ENCODE peak calls at places on chromosomes 3 and 15, in nine cellular contexts. One of them, this sample, is unnamed.
A peak's percentile ranks its signal among the peaks of the same experiment; 100 is the strongest.

GRCh38 chr3:119536757-119537156 is 22.7 kb downstream of the CD80 start:
- DNase-seq in prostate gland: no peak
- DNase-seq in uterus: no peak
- DNase-seq in AG04450: no peak
- DNase-seq in spleen: no peak
- DNase-seq in left ventricle myocardium inferior: no peak
- DNase-seq in right atrium auricular region: no peak
- DNase-seq in lung: no peak
- DNase-seq in body of pancreas: no peak
- DNase-seq in this sample: no peak

GRCh38 chr3:44721231-44722102 is 8.0 kb upstream of the ZNF501 start:
- DNase-seq in prostate gland: no peak
- DNase-seq in uterus: no peak
- DNase-seq in AG04450: no peak
- DNase-seq in spleen: no peak
- DNase-seq in left ventricle myocardium inferior: no peak
- DNase-seq in right atrium auricular region: no peak
- DNase-seq in lung: no peak
- DNase-seq in body of pancreas: no peak
- DNase-seq in this sample: no peak

GRCh38 chr3:54965746-54966145 is 37.9 kb upstream of the LRTM1 start:
- DNase-seq in prostate gland: no peak
- DNase-seq in uterus: no peak
- DNase-seq in AG04450: peak; percentile 90
- DNase-seq in spleen: no peak
- DNase-seq in left ventricle myocardium inferior: no peak
- DNase-seq in right atrium auricular region: no peak
- DNase-seq in lung: no peak
- DNase-seq in body of pancreas: no peak
- DNase-seq in this sample: no peak

GRCh38 chr3:62293051-62293780 is 80.1 kb downstream of the FEZF2 start:
- DNase-seq in prostate gland: no peak
- DNase-seq in uterus: no peak
- DNase-seq in AG04450: no peak
- DNase-seq in spleen: no peak
- DNase-seq in left ventricle myocardium inferior: no peak
- DNase-seq in right atrium auricular region: no peak
- DNase-seq in lung: no peak
- DNase-seq in body of pancreas: no peak
- DNase-seq in this sample: no peak

GRCh38 chr3:55629432-55629831 is 142.3 kb upstream of the WNT5A start:
- DNase-seq in prostate gland: peak; percentile 57
- DNase-seq in uterus: no peak
- DNase-seq in AG04450: no peak
- DNase-seq in spleen: no peak
- DNase-seq in left ventricle myocardium inferior: peak; percentile 23
- DNase-seq in right atrium auricular region: no peak
- DNase-seq in lung: no peak
- DNase-seq in body of pancreas: peak; percentile 60
- DNase-seq in this sample: peak; percentile 44

GRCh38 chr15:74785716-74786032 is 3.8 kb downstream of the CSK start:
- DNase-seq in prostate gland: no peak
- DNase-seq in uterus: no peak
- DNase-seq in AG04450: no peak
- DNase-seq in spleen: peak; percentile 84
- DNase-seq in left ventricle myocardium inferior: no peak
- DNase-seq in right atrium auricular region: no peak
- DNase-seq in lung: no peak
- DNase-seq in body of pancreas: no peak
- DNase-seq in this sample: no peak

GRCh38 chr3:186459108-186459467 is 85.1 kb downstream of the CRYGS start:
- DNase-seq in prostate gland: no peak
- DNase-seq in uterus: no peak
- DNase-seq in AG04450: no peak
- DNase-seq in spleen: no peak
- DNase-seq in left ventricle myocardium inferior: no peak
- DNase-seq in right atrium auricular region: no peak
- DNase-seq in lung: no peak
- DNase-seq in body of pancreas: no peak
- DNase-seq in this sample: no peak

GRCh38 chr15:83694030-83694429 is 40.1 kb downstream of the ADAMTSL3 start:
- DNase-seq in prostate gland: no peak
- DNase-seq in uterus: peak; percentile 34
- DNase-seq in AG04450: no peak
- DNase-seq in spleen: no peak
- DNase-seq in left ventricle myocardium inferior: no peak
- DNase-seq in right atrium auricular region: no peak
- DNase-seq in lung: no peak
- DNase-seq in body of pancreas: no peak
- DNase-seq in this sample: no peak

GRCh38 chr3:11201246-11202024 is 47.1 kb downstream of the HRH1 start:
- DNase-seq in prostate gland: no peak
- DNase-seq in uterus: no peak
- DNase-seq in AG04450: no peak
- DNase-seq in spleen: no peak
- DNase-seq in left ventricle myocardium inferior: no peak
- DNase-seq in right atrium auricular region: no peak
- DNase-seq in lung: no peak
- DNase-seq in body of pancreas: no peak
- DNase-seq in this sample: no peak

GRCh38 chr3:54146383-54147239 is 24.3 kb downstream of the CACNA2D3 start:
- DNase-seq in prostate gland: peak; percentile 39
- DNase-seq in uterus: no peak
- DNase-seq in AG04450: no peak
- DNase-seq in spleen: no peak
- DNase-seq in left ventricle myocardium inferior: peak; percentile 52
- DNase-seq in right atrium auricular region: peak; percentile 71
- DNase-seq in lung: no peak
- DNase-seq in body of pancreas: peak; percentile 71
- DNase-seq in this sample: peak; percentile 74

GRCh38 chr15:67023517-67024321 is 41.7 kb upstream of the SMAD3 start:
- DNase-seq in prostate gland: no peak
- DNase-seq in uterus: no peak
- DNase-seq in AG04450: no peak
- DNase-seq in spleen: no peak
- DNase-seq in left ventricle myocardium inferior: no peak
- DNase-seq in right atrium auricular region: no peak
- DNase-seq in lung: no peak
- DNase-seq in body of pancreas: peak; percentile 67
- DNase-seq in this sample: no peak
- H3K27ac ChIP-seq in prostate gland: peak overlapping the region; percentile 21
- H3K27ac ChIP-seq in uterus: peak overlapping the region; percentile 64
- H3K27ac ChIP-seq in AG04450: peak overlapping the region; percentile 89
- H3K27ac ChIP-seq in spleen: peak overlapping the region; percentile 58
- H3K27ac ChIP-seq in left ventricle myocardium inferior: peak overlapping the region; percentile 81
- H3K27ac ChIP-seq in right atrium auricular region: peak overlapping the region; percentile 32
- H3K27ac ChIP-seq in lung: peak overlapping the region; percentile 55
- H3K27ac ChIP-seq in body of pancreas: peak overlapping the region; percentile 90
- H3K27ac ChIP-seq in this sample: no peak overlapping the region

DNA sequence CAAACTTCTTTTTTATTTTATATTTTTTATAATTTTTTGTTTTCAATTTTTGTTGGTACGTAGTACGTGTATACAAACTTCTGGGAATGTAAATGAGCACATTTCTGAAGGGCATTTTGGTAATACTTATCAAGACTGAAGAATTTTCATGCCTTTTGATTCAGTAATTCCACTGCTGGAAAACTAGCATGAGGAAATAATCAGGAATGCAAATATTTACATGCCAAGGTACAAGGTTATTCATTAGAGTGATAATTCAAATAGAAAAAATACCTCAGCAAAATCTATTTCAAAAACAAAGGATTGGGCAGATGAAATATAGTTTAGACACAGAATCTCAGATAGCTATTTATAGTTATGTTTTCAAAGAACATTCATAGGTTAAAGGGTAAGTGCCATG is 128.7 kb downstream of the DMXL2 start:
- DNase-seq in prostate gland: no peak
- DNase-seq in uterus: no peak
- DNase-seq in AG04450: peak; percentile 30
- DNase-seq in spleen: no peak
- DNase-seq in left ventricle myocardium inferior: no peak
- DNase-seq in right atrium auricular region: no peak
- DNase-seq in lung: no peak
- DNase-seq in body of pancreas: no peak
- DNase-seq in this sample: no peak
- H3K27ac ChIP-seq in prostate gland: no peak overlapping the region
- H3K27ac ChIP-seq in uterus: no peak overlapping the region
- H3K27ac ChIP-seq in AG04450: no peak overlapping the region
- H3K27ac ChIP-seq in spleen: no peak overlapping the region
- H3K27ac ChIP-seq in left ventricle myocardium inferior: no peak overlapping the region
- H3K27ac ChIP-seq in right atrium auricular region: no peak overlapping the region
- H3K27ac ChIP-seq in lung: no peak overlapping the region
- H3K27ac ChIP-seq in body of pancreas: no peak overlapping the region
- H3K27ac ChIP-seq in this sample: no peak overlapping the region

DNA sequence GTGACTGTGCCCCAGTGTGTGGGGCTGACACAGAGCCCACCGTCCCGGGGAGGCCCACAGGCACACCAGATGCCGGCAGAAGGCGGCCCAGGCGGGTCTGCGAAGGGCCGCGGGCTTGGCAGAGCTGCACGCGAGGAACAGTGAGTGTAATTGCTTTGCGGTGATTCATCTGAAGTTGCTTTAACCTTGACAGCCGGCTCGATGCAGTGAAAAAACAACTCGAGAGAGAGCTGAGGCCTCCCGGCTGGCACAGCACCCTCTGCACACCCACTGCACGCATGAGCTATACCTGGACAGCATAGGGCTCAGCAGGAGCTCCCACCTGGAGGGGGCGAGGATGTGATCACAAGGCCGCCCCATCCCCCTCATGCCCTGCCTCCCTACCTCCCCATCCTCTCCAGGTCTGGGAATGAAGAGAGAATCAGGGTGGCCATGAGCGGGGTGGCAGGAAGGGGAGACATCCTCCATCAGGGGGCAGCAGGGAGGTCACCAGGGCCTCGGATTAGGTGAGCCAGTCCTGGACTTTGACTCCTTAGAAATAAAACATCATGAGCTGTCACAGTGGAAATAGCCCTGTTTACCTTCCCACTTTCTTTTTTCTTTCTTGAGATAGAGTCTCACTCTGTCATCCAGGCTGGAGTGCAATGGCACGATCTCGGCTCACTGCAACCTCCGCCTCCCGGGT is 172.6 kb downstream of the MEGF11 start:
- DNase-seq in prostate gland: no peak
- DNase-seq in uterus: peak; percentile 22
- DNase-seq in AG04450: peak; percentile 30
- DNase-seq in spleen: no peak
- DNase-seq in left ventricle myocardium inferior: no peak
- DNase-seq in right atrium auricular region: no peak
- DNase-seq in lung: no peak
- DNase-seq in body of pancreas: peak; percentile 72
- DNase-seq in this sample: peak; percentile 68
- H3K27ac ChIP-seq in prostate gland: no peak overlapping the region
- H3K27ac ChIP-seq in uterus: no peak overlapping the region
- H3K27ac ChIP-seq in AG04450: no peak overlapping the region
- H3K27ac ChIP-seq in spleen: no peak overlapping the region
- H3K27ac ChIP-seq in left ventricle myocardium inferior: no peak overlapping the region
- H3K27ac ChIP-seq in right atrium auricular region: peak overlapping the region; percentile 68
- H3K27ac ChIP-seq in lung: no peak overlapping the region
- H3K27ac ChIP-seq in body of pancreas: peak overlapping the region; percentile 20
- H3K27ac ChIP-seq in this sample: no peak overlapping the region

GRCh38 chr3:4306091-4306490 is 2.9 kb downstream of the SETMAR start:
- DNase-seq in prostate gland: no peak
- DNase-seq in uterus: no peak
- DNase-seq in AG04450: no peak
- DNase-seq in spleen: no peak
- DNase-seq in left ventricle myocardium inferior: no peak
- DNase-seq in right atrium auricular region: no peak
- DNase-seq in lung: no peak
- DNase-seq in body of pancreas: no peak
- DNase-seq in this sample: no peak
- H3K27ac ChIP-seq in prostate gland: peak overlapping the region; percentile 95
- H3K27ac ChIP-seq in uterus: peak overlapping the region; percentile 95
- H3K27ac ChIP-seq in AG04450: no peak overlapping the region
- H3K27ac ChIP-seq in spleen: no peak overlapping the region
- H3K27ac ChIP-seq in left ventricle myocardium inferior: peak overlapping the region; percentile 95
- H3K27ac ChIP-seq in right atrium auricular region: peak overlapping the region; percentile 70
- H3K27ac ChIP-seq in lung: no peak overlapping the region
- H3K27ac ChIP-seq in body of pancreas: no peak overlapping the region
- H3K27ac ChIP-seq in this sample: peak overlapping the region; percentile 70

DNA sequence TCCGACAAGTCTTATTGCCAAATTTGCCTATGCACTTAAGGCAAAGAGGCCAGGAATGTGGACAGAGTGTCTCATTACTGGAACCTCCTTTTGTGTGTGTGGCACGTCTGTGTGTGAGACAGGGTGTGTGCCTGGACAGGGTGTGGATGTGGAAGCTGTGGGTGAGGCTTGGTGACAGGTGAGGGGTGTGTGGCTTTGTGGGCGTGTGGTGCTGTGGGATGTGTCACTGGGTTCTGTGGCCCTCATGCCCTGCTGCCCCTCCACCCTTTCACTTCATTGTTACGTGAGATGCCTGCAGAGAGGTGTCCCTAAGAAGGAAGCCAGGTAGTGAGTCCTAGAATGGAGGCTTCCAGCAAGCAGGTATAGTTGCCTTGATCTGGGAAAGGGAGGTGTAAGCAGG is 244.0 kb upstream of the CHRNA7 start:
- DNase-seq in prostate gland: no peak
- DNase-seq in uterus: no peak
- DNase-seq in AG04450: no peak
- DNase-seq in spleen: no peak
- DNase-seq in left ventricle myocardium inferior: no peak
- DNase-seq in right atrium auricular region: peak; percentile 34
- DNase-seq in lung: no peak
- DNase-seq in body of pancreas: no peak
- DNase-seq in this sample: no peak
- H3K27ac ChIP-seq in prostate gland: no peak overlapping the region
- H3K27ac ChIP-seq in uterus: no peak overlapping the region
- H3K27ac ChIP-seq in AG04450: no peak overlapping the region
- H3K27ac ChIP-seq in spleen: no peak overlapping the region
- H3K27ac ChIP-seq in left ventricle myocardium inferior: no peak overlapping the region
- H3K27ac ChIP-seq in right atrium auricular region: no peak overlapping the region
- H3K27ac ChIP-seq in lung: no peak overlapping the region
- H3K27ac ChIP-seq in body of pancreas: no peak overlapping the region
- H3K27ac ChIP-seq in this sample: no peak overlapping the region

This sample was measured in thyroid gland.